ENCODE peak calls at places on chromosomes 16 and 17, in four cellular contexts. One of them, this sample, is unnamed.

GRCh38 chr17:16941643-16942042 is 30.3 kb downstream of the TNFRSF13B start:
- DNase-seq in HepG2: no peak
- DNase-seq in H1: no peak
- DNase-seq in GM12878: no peak
- DNase-seq in this sample: no peak

GRCh38 chr16:84501077-84501735 is 3.3 kb downstream of the MEAK7 start:
- DNase-seq in HepG2: no peak
- DNase-seq in H1: no peak
- DNase-seq in GM12878: no peak
- DNase-seq in this sample: no peak

GRCh38 chr17:50842506-50843149 is 7.2 kb downstream of the WFIKKN2 start:
- DNase-seq in HepG2: no peak
- DNase-seq in H1: no peak
- DNase-seq in GM12878: no peak
- DNase-seq in this sample: no peak

GRCh38 chr17:64020068-64020766 is at the start of gene ICAM2:
- DNase-seq in HepG2: no peak
- DNase-seq in H1: no peak
- DNase-seq in GM12878: peak; percentile 90
- DNase-seq in this sample: no peak

GRCh38 chr17:15349119-15349518 is 7.7 kb upstream of the TEKT3 start:
- DNase-seq in HepG2: no peak
- DNase-seq in H1: no peak
- DNase-seq in GM12878: no peak
- DNase-seq in this sample: no peak

GRCh38 chr16:31404353-31405064 is 11.4 kb downstream of the ITGAD start:
- DNase-seq in HepG2: no peak
- DNase-seq in H1: no peak
- DNase-seq in GM12878: no peak
- DNase-seq in this sample: peak; percentile 74

GRCh38 chr16:11328172-11329079 is 16.8 kb upstream of the RMI2 start:
- DNase-seq in HepG2: no peak
- DNase-seq in H1: peak; percentile 94
- DNase-seq in GM12878: peak; percentile 95
- DNase-seq in this sample: no peak

GRCh38 chr16:71357681-71358080 is 842 bp upstream of the CALB2 start:
- DNase-seq in HepG2: no peak
- DNase-seq in H1: no peak
- DNase-seq in GM12878: no peak
- DNase-seq in this sample: peak; percentile 11

GRCh38 chr16:69555437-69555836 is 10.3 kb upstream of the NFAT5 start:
- DNase-seq in HepG2: no peak
- DNase-seq in H1: no peak
- DNase-seq in GM12878: no peak
- DNase-seq in this sample: no peak

GRCh38 chr17:9771465-9771864 is 19.9 kb downstream of the DHRS7C start:
- DNase-seq in HepG2: no peak
- DNase-seq in H1: no peak
- DNase-seq in GM12878: no peak
- DNase-seq in this sample: no peak

GRCh38 chr16:48052731-48053130 is 103.1 kb downstream of the ABCC12 start:
- DNase-seq in HepG2: no peak
- DNase-seq in H1: no peak
- DNase-seq in GM12878: no peak
- DNase-seq in this sample: no peak

GRCh38 chr17:32508926-32509325 is 22.1 kb downstream of the CDK5R1 start:
- DNase-seq in HepG2: no peak
- DNase-seq in H1: no peak
- DNase-seq in GM12878: no peak
- DNase-seq in this sample: no peak

GRCh38 chr17:4895676-4896331 is 3.5 kb upstream of the C17orf107 start:
- DNase-seq in HepG2: no peak
- DNase-seq in H1: no peak
- DNase-seq in GM12878: no peak
- DNase-seq in this sample: peak; percentile 22

GRCh38 chr16:56571525-56571924 is 6.7 kb downstream of the MT4 start:
- DNase-seq in HepG2: no peak
- DNase-seq in H1: no peak
- DNase-seq in GM12878: no peak
- DNase-seq in this sample: no peak

GRCh38 chr17:73586921-73587680 is 57.1 kb downstream of the SDK2 start:
- DNase-seq in HepG2: peak; percentile 41
- DNase-seq in H1: no peak
- DNase-seq in GM12878: no peak
- DNase-seq in this sample: peak; percentile 51

GRCh38 chr16:711548-712320 is 3.2 kb upstream of the METRN start:
- DNase-seq in HepG2: no peak
- DNase-seq in H1: no peak
- DNase-seq in GM12878: no peak
- DNase-seq in this sample: peak; percentile 84

GRCh38 chr16:88702364-88703210 is 3.6 kb downstream of the RNF166 start:
- DNase-seq in HepG2: no peak
- DNase-seq in H1: no peak
- DNase-seq in GM12878: no peak
- DNase-seq in this sample: no peak

GRCh38 chr16:19589771-19590302 is 34.3 kb downstream of the VPS35L start:
- DNase-seq in HepG2: peak; percentile 21
- DNase-seq in H1: no peak
- DNase-seq in GM12878: no peak
- DNase-seq in this sample: no peak

GRCh38 chr17:5211458-5211857 is 19.8 kb upstream of the ZNF594 start:
- DNase-seq in HepG2: no peak
- DNase-seq in H1: no peak
- DNase-seq in GM12878: no peak
- DNase-seq in this sample: no peak

GRCh38 chr17:14373587-14374259 is 72.8 kb downstream of the HS3ST3B1 start:
- DNase-seq in HepG2: peak; percentile 93
- DNase-seq in H1: no peak
- DNase-seq in GM12878: no peak
- DNase-seq in this sample: no peak

GRCh38 chr17:33709881-33710280 is 416.8 kb upstream of the ASIC2 start:
- DNase-seq in HepG2: no peak
- DNase-seq in H1: no peak
- DNase-seq in GM12878: no peak
- DNase-seq in this sample: no peak

GRCh38 chr17:29732613-29733012 is 109.9 kb upstream of the CORO6 start:
- DNase-seq in HepG2: no peak
- DNase-seq in H1: no peak
- DNase-seq in GM12878: no peak
- DNase-seq in this sample: peak; percentile 35

GRCh38 chr16:50644730-50645129 is 36.4 kb downstream of the SNX20 start:
- DNase-seq in HepG2: no peak
- DNase-seq in H1: peak; percentile 31
- DNase-seq in GM12878: no peak
- DNase-seq in this sample: no peak

GRCh38 chr17:41397003-41397665 is at the start of gene KRT31:
- DNase-seq in HepG2: no peak
- DNase-seq in H1: no peak
- DNase-seq in GM12878: no peak
- DNase-seq in this sample: no peak

GRCh38 chr16:85307552-85308364 is 195.5 kb upstream of the CIBAR2 start:
- DNase-seq in HepG2: peak; percentile 98
- DNase-seq in H1: no peak
- DNase-seq in GM12878: no peak
- DNase-seq in this sample: peak; percentile 60

GRCh38 chr17:59762826-59763374 is 55.4 kb downstream of the VMP1 start:
- DNase-seq in HepG2: no peak
- DNase-seq in H1: no peak
- DNase-seq in GM12878: no peak
- DNase-seq in this sample: no peak

GRCh38 chr16:3993052-3993785 is 112.7 kb upstream of the CREBBP start:
- DNase-seq in HepG2: no peak
- DNase-seq in H1: no peak
- DNase-seq in GM12878: no peak
- DNase-seq in this sample: no peak

GRCh38 chr16:3992297-3993051 is 112.0 kb upstream of the CREBBP start:
- DNase-seq in HepG2: no peak
- DNase-seq in H1: no peak
- DNase-seq in GM12878: no peak
- DNase-seq in this sample: no peak

GRCh38 chr16:3987231-3987630 is 106.7 kb upstream of the CREBBP start:
- DNase-seq in HepG2: no peak
- DNase-seq in H1: no peak
- DNase-seq in GM12878: no peak
- DNase-seq in this sample: no peak

GRCh38 chr16:3986235-3986544 is 105.7 kb upstream of the CREBBP start:
- DNase-seq in HepG2: no peak
- DNase-seq in H1: no peak
- DNase-seq in GM12878: no peak
- DNase-seq in this sample: no peak

DNA sequence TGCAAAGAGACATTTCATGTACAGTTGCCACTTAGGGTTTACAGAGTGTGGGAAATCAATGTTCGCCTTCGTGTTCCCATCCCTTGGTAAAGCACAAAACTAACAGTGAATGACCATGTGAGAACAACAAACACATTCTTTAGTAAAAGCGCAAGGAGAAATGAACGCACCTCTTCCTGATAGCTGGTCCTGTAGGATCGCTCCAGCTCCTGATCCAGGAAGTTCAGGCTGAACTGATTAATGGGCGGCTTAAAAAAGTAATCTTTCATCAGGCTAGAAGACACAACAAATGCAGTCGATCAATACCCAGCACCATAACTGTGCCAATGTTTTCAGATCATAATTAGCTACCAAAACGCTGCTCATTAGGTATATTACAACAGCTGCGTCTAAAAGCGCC is 108.3 kb upstream of the CREBBP start:
- DNase-seq in HepG2: no peak
- DNase-seq in H1: no peak
- DNase-seq in GM12878: no peak
- DNase-seq in this sample: no peak
- TF ChIP-seq CBX5 in HepG2: no peak
- TF ChIP-seq CBX5 in H1: no peak
- TF ChIP-seq CBX5 in GM12878: no peak
- TF ChIP-seq CBX5 in this sample: no peak

DNA sequence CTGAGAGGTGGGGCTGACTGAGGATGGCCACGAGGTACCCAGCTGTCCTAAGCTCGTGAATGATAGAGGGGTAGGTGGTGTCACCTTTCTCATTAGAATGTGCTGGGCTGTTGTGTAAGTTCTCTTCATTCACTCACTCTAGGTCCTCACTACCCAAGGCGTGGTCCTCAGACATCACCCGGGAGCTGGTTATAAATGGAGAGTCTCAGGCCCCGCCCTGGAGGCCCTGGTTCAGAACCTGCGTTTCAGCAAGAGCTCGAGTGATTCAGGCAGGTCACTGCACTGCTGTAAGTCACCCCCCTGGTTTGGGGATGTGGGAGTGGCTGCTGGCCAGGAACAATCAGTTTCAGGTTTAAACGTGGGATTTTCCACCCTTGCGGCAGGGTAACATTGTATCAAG is 139.8 kb downstream of the FOXL1 start:
- DNase-seq in HepG2: no peak
- DNase-seq in H1: no peak
- DNase-seq in GM12878: peak; percentile 3
- DNase-seq in this sample: no peak
- TF ChIP-seq CBX5 in HepG2: no peak
- TF ChIP-seq CBX5 in H1: no peak
- TF ChIP-seq CBX5 in GM12878: no peak
- TF ChIP-seq CBX5 in this sample: no peak

GRCh38 chr17:7114875-7115614 is 423 bp upstream of the ASGR2 start:
- DNase-seq in HepG2: peak; percentile 91
- DNase-seq in H1: no peak
- DNase-seq in GM12878: no peak
- DNase-seq in this sample: no peak
- TF ChIP-seq CBX5 in HepG2: no peak
- TF ChIP-seq CBX5 in H1: no peak
- TF ChIP-seq CBX5 in GM12878: no peak
- TF ChIP-seq CBX5 in this sample: no peak

GRCh38 chr16:79287424-79287917 is 313.1 kb downstream of the MAF start:
- DNase-seq in HepG2: no peak
- DNase-seq in H1: no peak
- DNase-seq in GM12878: no peak
- DNase-seq in this sample: no peak

GRCh38 chr16:79284760-79285159 is 315.8 kb downstream of the MAF start:
- DNase-seq in HepG2: no peak
- DNase-seq in H1: no peak
- DNase-seq in GM12878: no peak
- DNase-seq in this sample: no peak

GRCh38 chr16:79286646-79287423 is 313.7 kb downstream of the MAF start:
- DNase-seq in HepG2: no peak
- DNase-seq in H1: no peak
- DNase-seq in GM12878: peak; percentile 49
- DNase-seq in this sample: no peak

GRCh38 chr16:79282806-79283205 is 317.7 kb downstream of the MAF start:
- DNase-seq in HepG2: no peak
- DNase-seq in H1: no peak
- DNase-seq in GM12878: no peak
- DNase-seq in this sample: no peak

GRCh38 chr16:79283578-79283977 is 317.0 kb downstream of the MAF start:
- DNase-seq in HepG2: no peak
- DNase-seq in H1: no peak
- DNase-seq in GM12878: no peak
- DNase-seq in this sample: no peak
- TF ChIP-seq CBX5 in HepG2: no peak
- TF ChIP-seq CBX5 in H1: no peak
- TF ChIP-seq CBX5 in GM12878: no peak
- TF ChIP-seq CBX5 in this sample: no peak